ENCODE peak calls at places on chromosomes 7 and 10, in eight cellular contexts. C, P, J, N, M, Z, O and Y are unnamed samples.

GRCh38 chr7:77266162-77266807 is 66.7 kb upstream of the FGL2 start:
- DNase-seq in C (peak), P (no peak), J (peak), N (no peak), M (no peak), Z (no peak), O (no peak), Y (no peak)

GRCh38 chr7:4227105-4228010 is 454.7 kb upstream of the FOXK1 start:
- DNase-seq in C (no peak), P (no peak), J (no peak), N (no peak), M (no peak), Z (no peak), O (no peak), Y (no peak)

GRCh38 chr10:123633106-123633505 is 33.0 kb upstream of the GPR26 start:
- DNase-seq in C (no peak), P (no peak), J (no peak), N (no peak), M (no peak), Z (no peak), O (no peak), Y (no peak)

GRCh38 chr10:133257489-133258065 is 19.1 kb downstream of the ADAM8 start:
- DNase-seq in C (peak), P (peak), J (peak), N (peak), M (no peak), Z (peak), O (peak), Y (no peak)

GRCh38 chr7:34315032-34315431 is 343.0 kb upstream of the NPSR1 start:
- DNase-seq in C (no peak), P (no peak), J (peak), N (no peak), M (no peak), Z (no peak), O (no peak), Y (no peak)

GRCh38 chr10:15201589-15202300 is 33.3 kb upstream of the NMT2 start:
- DNase-seq in C (no peak), P (no peak), J (peak), N (no peak), M (no peak), Z (no peak), O (peak), Y (no peak)

GRCh38 chr7:51213618-51214017 is 103.0 kb downstream of the COBL start:
- DNase-seq in C (no peak), P (no peak), J (no peak), N (no peak), M (no peak), Z (no peak), O (no peak), Y (no peak)

GRCh38 chr7:107854989-107855388 is 36.0 kb upstream of the DLD start:
- DNase-seq in C (no peak), P (no peak), J (peak), N (no peak), M (no peak), Z (no peak), O (no peak), Y (no peak)

GRCh38 chr7:45598697-45599520 is 24.7 kb downstream of the ADCY1 start:
- DNase-seq in C (no peak), P (peak), J (no peak), N (no peak), M (no peak), Z (no peak), O (no peak), Y (no peak)

GRCh38 chr7:134859783-134860182 is 80.3 kb downstream of the CALD1 start:
- DNase-seq in C (no peak), P (no peak), J (no peak), N (no peak), M (no peak), Z (no peak), O (no peak), Y (no peak)

GRCh38 chr7:74587435-74588126 is 69.9 kb upstream of the GTF2I start:
- DNase-seq in C (peak), P (peak), J (peak), N (peak), M (no peak), Z (no peak), O (peak), Y (no peak)

GRCh38 chr7:17689361-17689760 is 250.9 kb downstream of the SNX13 start:
- DNase-seq in C (no peak), P (no peak), J (peak), N (no peak), M (no peak), Z (no peak), O (no peak), Y (no peak)

GRCh38 chr7:33072471-33072870 is 9.9 kb upstream of the NT5C3A start:
- DNase-seq in C (no peak), P (no peak), J (peak), N (no peak), M (no peak), Z (no peak), O (no peak), Y (no peak)

GRCh38 chr10:1370298-1370697 is 314.1 kb downstream of the WDR37 start:
- DNase-seq in C (no peak), P (no peak), J (no peak), N (no peak), M (no peak), Z (no peak), O (no peak), Y (no peak)

GRCh38 chr7:130662426-130662825 is 6.1 kb downstream of the COPG2 start:
- DNase-seq in C (no peak), P (no peak), J (peak), N (no peak), M (no peak), Z (no peak), O (no peak), Y (no peak)

GRCh38 chr7:97130417-97131139 is 13.1 kb downstream of the SDHAF3 start:
- DNase-seq in C (no peak), P (no peak), J (peak), N (no peak), M (no peak), Z (no peak), O (no peak), Y (no peak)

GRCh38 chr7:94170836-94171235 is 166.7 kb upstream of the BET1 start:
- DNase-seq in C (peak), P (no peak), J (no peak), N (no peak), M (no peak), Z (no peak), O (no peak), Y (no peak)

GRCh38 chr10:3115685-3116084 is 48.3 kb downstream of the PFKP start:
- DNase-seq in C (no peak), P (no peak), J (no peak), N (no peak), M (no peak), Z (no peak), O (no peak), Y (no peak)
- TF ChIP-seq CTCF in C (no peak), P (no peak), J (no peak), N (no peak), M (no peak), Z (no peak), O (no peak), Y (no peak)

GRCh38 chr10:76308946-76309529 is 877.6 kb downstream of the LRMDA start:
- DNase-seq in C (no peak), P (no peak), J (no peak), N (no peak), M (no peak), Z (no peak), O (no peak), Y (no peak)

GRCh38 chr10:76309744-76310441 is 878.5 kb downstream of the LRMDA start:
- DNase-seq in C (no peak), P (no peak), J (no peak), N (no peak), M (no peak), Z (no peak), O (no peak), Y (no peak)

GRCh38 chr10:76315240-76315639 is 883.8 kb downstream of the LRMDA start:
- DNase-seq in C (no peak), P (no peak), J (no peak), N (no peak), M (no peak), Z (no peak), O (no peak), Y (no peak)

GRCh38 chr10:76310681-76311080 is 879.3 kb downstream of the LRMDA start:
- DNase-seq in C (no peak), P (no peak), J (no peak), N (no peak), M (no peak), Z (no peak), O (no peak), Y (no peak)

DNA sequence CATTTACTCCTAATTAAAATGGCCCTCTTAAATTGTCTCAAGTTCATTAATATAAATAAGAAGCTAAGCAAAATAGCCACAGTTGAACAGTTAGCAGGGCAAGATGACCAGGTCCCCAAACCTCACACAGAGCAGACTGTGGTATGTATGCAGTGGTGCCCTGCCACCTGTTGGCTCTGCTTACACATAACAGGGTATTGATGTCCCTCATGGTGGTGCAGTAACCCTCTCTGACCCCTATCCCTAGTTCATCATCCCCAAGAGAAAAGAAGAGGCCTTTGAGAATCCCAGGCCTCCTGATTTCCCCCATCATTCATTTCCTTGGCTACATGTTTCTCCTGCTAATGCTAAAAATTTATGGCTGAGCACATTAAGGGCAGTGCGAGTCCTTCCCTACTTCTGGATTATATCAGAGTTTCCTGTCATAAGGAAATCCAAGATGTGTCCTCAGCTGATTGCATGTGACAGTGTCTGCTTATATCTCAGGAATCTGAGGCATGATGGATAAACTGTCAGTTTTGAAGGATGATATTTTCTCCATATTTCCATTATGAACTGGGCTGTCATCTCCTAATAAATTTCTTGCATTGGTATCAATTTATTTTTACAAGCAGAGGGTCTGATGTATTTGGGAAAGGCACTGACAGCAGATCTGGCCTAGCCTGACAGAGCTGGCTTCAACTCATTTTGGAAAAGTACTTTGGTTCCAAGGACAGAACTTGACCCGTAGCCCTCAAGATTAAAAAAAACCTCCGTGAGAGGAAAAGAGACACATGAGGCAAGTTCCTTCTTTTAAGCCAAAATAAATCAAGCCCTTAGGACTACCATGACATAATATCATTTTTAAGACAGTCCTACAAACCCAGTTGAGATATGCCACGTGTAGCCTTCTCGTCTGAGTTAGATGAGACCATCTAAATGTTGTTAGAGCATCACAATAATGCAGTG is 880.6 kb downstream of the LRMDA start:
- DNase-seq in C (peak), P (no peak), J (peak), N (no peak), M (no peak), Z (no peak), O (no peak), Y (no peak)
- TF ChIP-seq CTCF in C (no peak), P (no peak), J (peak), N (no peak), M (peak), Z (no peak), O (no peak), Y (peak)

GRCh38 chr10:61944445-61945123 is 43.1 kb downstream of the ARID5B start:
- DNase-seq in C (no peak), P (no peak), J (no peak), N (no peak), M (no peak), Z (no peak), O (no peak), Y (no peak)

GRCh38 chr10:61939575-61940301 is 38.2 kb downstream of the ARID5B start:
- DNase-seq in C (no peak), P (no peak), J (peak), N (no peak), M (peak), Z (no peak), O (no peak), Y (no peak)

GRCh38 chr10:61941202-61941651 is 39.7 kb downstream of the ARID5B start:
- DNase-seq in C (no peak), P (no peak), J (no peak), N (no peak), M (no peak), Z (no peak), O (no peak), Y (no peak)

GRCh38 chr10:61942997-61943457 is 41.5 kb downstream of the ARID5B start:
- DNase-seq in C (no peak), P (no peak), J (peak), N (no peak), M (no peak), Z (no peak), O (no peak), Y (no peak)

DNA sequence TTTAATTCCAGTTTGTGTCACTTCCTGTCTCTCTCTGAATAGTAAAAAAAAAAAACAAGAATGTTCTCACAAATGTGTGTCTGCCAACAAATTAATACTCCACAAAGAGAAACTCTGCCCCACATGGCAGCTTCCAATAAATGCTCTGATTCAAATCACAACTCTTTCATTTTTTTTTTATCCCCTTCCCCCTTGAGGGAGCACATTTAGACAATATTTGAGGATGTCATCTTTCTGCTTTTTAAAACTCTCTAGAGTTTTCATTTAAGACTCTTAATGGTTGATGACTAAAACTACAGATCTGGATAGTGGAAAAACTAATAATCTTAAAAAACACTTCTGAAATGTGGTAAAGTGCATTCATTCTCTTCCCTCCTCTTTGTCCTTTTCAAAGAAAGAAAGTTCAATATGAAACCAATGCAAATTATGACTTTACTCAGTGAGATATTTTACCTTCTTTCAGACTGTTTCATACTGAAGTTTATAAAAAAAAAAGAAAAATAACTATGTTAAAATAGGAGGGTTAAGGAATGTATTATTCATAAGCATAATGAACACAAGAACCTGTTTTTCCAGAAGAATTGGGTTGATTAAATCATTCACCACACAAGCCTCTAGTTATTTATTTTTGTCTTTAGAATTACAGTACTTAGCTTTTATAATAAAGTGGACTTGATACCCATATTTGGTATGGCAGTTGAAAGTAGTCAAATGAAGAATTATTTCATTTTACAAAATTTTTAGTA is 42.4 kb downstream of the ARID5B start:
- DNase-seq in C (no peak), P (no peak), J (peak), N (peak), M (no peak), Z (no peak), O (no peak), Y (no peak)
- TF ChIP-seq CTCF in C (no peak), P (no peak), J (peak), N (no peak), M (no peak), Z (no peak), O (no peak), Y (no peak)

DNA sequence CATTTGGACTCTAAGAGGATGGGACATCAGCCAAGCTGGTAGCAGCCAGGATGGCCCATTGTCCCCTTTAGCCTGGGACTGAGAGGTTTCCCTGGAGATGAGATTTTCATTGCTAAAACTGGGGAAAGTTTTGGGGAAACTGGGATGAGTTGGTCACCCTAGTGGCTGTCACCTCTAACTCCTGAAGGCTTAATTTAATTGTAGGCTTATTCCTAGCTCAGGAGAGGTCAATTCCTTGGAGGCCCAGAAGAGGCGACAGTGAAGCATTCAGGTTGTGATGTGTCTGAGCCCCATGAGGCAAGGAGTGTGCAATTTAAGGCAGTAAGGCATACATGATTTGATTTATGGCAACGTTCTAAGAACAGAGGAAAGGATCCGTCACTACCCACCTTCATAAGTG is 24.9 kb upstream of the JAZF1 start:
- DNase-seq in C (no peak), P (no peak), J (no peak), N (no peak), M (no peak), Z (no peak), O (no peak), Y (no peak)
- TF ChIP-seq CTCF in C (no peak), P (no peak), J (no peak), N (no peak), M (peak), Z (no peak), O (no peak), Y (no peak)

GRCh38 chr10:100185364-100186252 is at the start of gene ERLIN1:
- DNase-seq in C (peak), P (peak), J (peak), N (peak), M (peak), Z (peak), O (peak), Y (peak)
- TF ChIP-seq CTCF in C (no peak), P (no peak), J (no peak), N (no peak), M (no peak), Z (no peak), O (no peak), Y (no peak)

DNA sequence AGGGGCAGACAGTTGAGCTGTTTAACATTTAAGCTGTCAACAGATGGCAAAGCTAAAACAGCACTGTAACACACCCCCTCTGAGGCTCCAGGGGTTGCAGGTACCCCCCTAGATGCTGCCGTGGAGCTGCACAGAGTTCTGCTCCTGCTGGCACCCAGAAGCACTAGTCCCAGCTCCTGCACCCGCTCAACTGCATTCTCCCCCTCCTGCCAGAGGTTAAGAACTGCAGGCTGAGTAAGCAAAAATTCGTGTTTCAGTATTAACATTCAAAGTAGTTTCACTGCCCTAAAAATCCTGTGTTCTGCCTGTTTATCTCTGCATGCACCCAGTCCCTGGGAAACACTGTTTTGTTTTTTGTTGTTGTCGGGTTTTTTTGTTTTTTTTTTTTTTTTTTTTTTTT is 790.8 kb upstream of the KCND2 start:
- DNase-seq in C (peak), P (peak), J (peak), N (peak), M (no peak), Z (no peak), O (no peak), Y (no peak)
- TF ChIP-seq CTCF in C (no peak), P (no peak), J (peak), N (peak), M (peak), Z (no peak), O (no peak), Y (no peak)

GRCh38 chr7:151056286-151057037 is 1.2 kb downstream of the CDK5 start:
- DNase-seq in C (no peak), P (peak), J (peak), N (no peak), M (no peak), Z (no peak), O (no peak), Y (no peak)
- TF ChIP-seq CTCF in C (no peak), P (no peak), J (no peak), N (no peak), M (no peak), Z (no peak), O (no peak), Y (no peak)

GRCh38 chr10:34960983-34961382 is 129.2 kb downstream of the CUL2 start:
- DNase-seq in C (no peak), P (no peak), J (peak), N (no peak), M (no peak), Z (no peak), O (no peak), Y (no peak)
- TF ChIP-seq CTCF in C (no peak), P (no peak), J (peak), N (no peak), M (peak), Z (no peak), O (no peak), Y (no peak)

GRCh38 chr7:140645166-140645565 is 4.6 kb upstream of the DENND2A start:
- DNase-seq in C (peak), P (peak), J (no peak), N (no peak), M (no peak), Z (no peak), O (peak), Y (no peak)
- TF ChIP-seq CTCF in C (no peak), P (no peak), J (peak), N (no peak), M (no peak), Z (no peak), O (no peak), Y (no peak)